ENCODE peak calls at places on chromosomes 4 and X, in five cellular contexts. One of them, this sample, is unnamed.
A peak's percentile ranks its signal among the peaks of the same experiment; 100 is the strongest.

GRCh38 chrX:87663421-87663820 is 145.8 kb downstream of the KLHL4 start:
- DNase-seq in activated T-helper 1 cell treated with Interleukin-2 at 50 U/mL for 16 hours: no peak
- DNase-seq in cardiac muscle cell: peak; percentile 7
- DNase-seq in activated CD8-positive, alpha-beta T cell treated with anti-CD3 and anti-CD28 coated beads, Interleukin-2, amount 10 ng/mL, durations not matched to agents 7 days and 5 days: no peak
- DNase-seq in GM04504: no peak
- DNase-seq in this sample: no peak

GRCh38 chr4:78379991-78380739 is 171.4 kb upstream of the ANXA3 start:
- DNase-seq in activated T-helper 1 cell treated with Interleukin-2 at 50 U/mL for 16 hours: no peak
- DNase-seq in cardiac muscle cell: peak; percentile 70
- DNase-seq in activated CD8-positive, alpha-beta T cell treated with anti-CD3 and anti-CD28 coated beads, Interleukin-2, amount 10 ng/mL, durations not matched to agents 7 days and 5 days: no peak
- DNase-seq in GM04504: peak; percentile 37
- DNase-seq in this sample: no peak

GRCh38 chr4:88054909-88055308 is 47.5 kb downstream of the PKD2 start:
- DNase-seq in activated T-helper 1 cell treated with Interleukin-2 at 50 U/mL for 16 hours: no peak
- DNase-seq in cardiac muscle cell: peak; percentile 59
- DNase-seq in activated CD8-positive, alpha-beta T cell treated with anti-CD3 and anti-CD28 coated beads, Interleukin-2, amount 10 ng/mL, durations not matched to agents 7 days and 5 days: no peak
- DNase-seq in GM04504: no peak
- DNase-seq in this sample: no peak

GRCh38 chr4:145041378-145041777 is 56.6 kb downstream of the ANAPC10 start:
- DNase-seq in activated T-helper 1 cell treated with Interleukin-2 at 50 U/mL for 16 hours: no peak
- DNase-seq in cardiac muscle cell: peak; percentile 14
- DNase-seq in activated CD8-positive, alpha-beta T cell treated with anti-CD3 and anti-CD28 coated beads, Interleukin-2, amount 10 ng/mL, durations not matched to agents 7 days and 5 days: no peak
- DNase-seq in GM04504: no peak
- DNase-seq in this sample: no peak

GRCh38 chr4:151541438-151542071 is 132.6 kb downstream of the FHIP1A start:
- DNase-seq in activated T-helper 1 cell treated with Interleukin-2 at 50 U/mL for 16 hours: no peak
- DNase-seq in cardiac muscle cell: peak; percentile 65
- DNase-seq in activated CD8-positive, alpha-beta T cell treated with anti-CD3 and anti-CD28 coated beads, Interleukin-2, amount 10 ng/mL, durations not matched to agents 7 days and 5 days: no peak
- DNase-seq in GM04504: peak; percentile 56
- DNase-seq in this sample: no peak

GRCh38 chr4:2741626-2742025 is 14.5 kb downstream of the TNIP2 start:
- DNase-seq in activated T-helper 1 cell treated with Interleukin-2 at 50 U/mL for 16 hours: no peak
- DNase-seq in cardiac muscle cell: no peak
- DNase-seq in activated CD8-positive, alpha-beta T cell treated with anti-CD3 and anti-CD28 coated beads, Interleukin-2, amount 10 ng/mL, durations not matched to agents 7 days and 5 days: no peak
- DNase-seq in GM04504: no peak
- DNase-seq in this sample: no peak

GRCh38 chr4:124936427-124936826 is 223.9 kb upstream of the ANKRD50 start:
- DNase-seq in activated T-helper 1 cell treated with Interleukin-2 at 50 U/mL for 16 hours: no peak
- DNase-seq in cardiac muscle cell: peak; percentile 83
- DNase-seq in activated CD8-positive, alpha-beta T cell treated with anti-CD3 and anti-CD28 coated beads, Interleukin-2, amount 10 ng/mL, durations not matched to agents 7 days and 5 days: no peak
- DNase-seq in GM04504: peak; percentile 56
- DNase-seq in this sample: no peak

GRCh38 chr4:119525005-119525749 is 103.4 kb downstream of the PDE5A start:
- DNase-seq in activated T-helper 1 cell treated with Interleukin-2 at 50 U/mL for 16 hours: no peak
- DNase-seq in cardiac muscle cell: peak; percentile 77
- DNase-seq in activated CD8-positive, alpha-beta T cell treated with anti-CD3 and anti-CD28 coated beads, Interleukin-2, amount 10 ng/mL, durations not matched to agents 7 days and 5 days: no peak
- DNase-seq in GM04504: peak; percentile 38
- DNase-seq in this sample: no peak

GRCh38 chr4:100995671-100996070 is 351.7 kb downstream of the PPP3CA start:
- DNase-seq in activated T-helper 1 cell treated with Interleukin-2 at 50 U/mL for 16 hours: no peak
- DNase-seq in cardiac muscle cell: no peak
- DNase-seq in activated CD8-positive, alpha-beta T cell treated with anti-CD3 and anti-CD28 coated beads, Interleukin-2, amount 10 ng/mL, durations not matched to agents 7 days and 5 days: no peak
- DNase-seq in GM04504: no peak
- DNase-seq in this sample: no peak

GRCh38 chrX:40109288-40110008 is 11.7 kb upstream of the BCOR start:
- DNase-seq in activated T-helper 1 cell treated with Interleukin-2 at 50 U/mL for 16 hours: no peak
- DNase-seq in cardiac muscle cell: peak; percentile 73
- DNase-seq in activated CD8-positive, alpha-beta T cell treated with anti-CD3 and anti-CD28 coated beads, Interleukin-2, amount 10 ng/mL, durations not matched to agents 7 days and 5 days: peak; percentile 39
- DNase-seq in GM04504: no peak
- DNase-seq in this sample: peak; percentile 68

GRCh38 chr4:123102897-123103489 is 180.6 kb upstream of the NUDT6 start:
- DNase-seq in activated T-helper 1 cell treated with Interleukin-2 at 50 U/mL for 16 hours: no peak
- DNase-seq in cardiac muscle cell: peak; percentile 79
- DNase-seq in activated CD8-positive, alpha-beta T cell treated with anti-CD3 and anti-CD28 coated beads, Interleukin-2, amount 10 ng/mL, durations not matched to agents 7 days and 5 days: no peak
- DNase-seq in GM04504: peak; percentile 28
- DNase-seq in this sample: no peak

GRCh38 chrX:13051529-13052172 is 7.2 kb upstream of the FAM9C start:
- DNase-seq in activated T-helper 1 cell treated with Interleukin-2 at 50 U/mL for 16 hours: peak; percentile 22
- DNase-seq in cardiac muscle cell: peak; percentile 57
- DNase-seq in activated CD8-positive, alpha-beta T cell treated with anti-CD3 and anti-CD28 coated beads, Interleukin-2, amount 10 ng/mL, durations not matched to agents 7 days and 5 days: peak; percentile 25
- DNase-seq in GM04504: no peak
- DNase-seq in this sample: peak; percentile 43

GRCh38 chrX:63128509-63128908 is 222.6 kb downstream of the SPIN4 start:
- DNase-seq in activated T-helper 1 cell treated with Interleukin-2 at 50 U/mL for 16 hours: no peak
- DNase-seq in cardiac muscle cell: peak; percentile 0
- DNase-seq in activated CD8-positive, alpha-beta T cell treated with anti-CD3 and anti-CD28 coated beads, Interleukin-2, amount 10 ng/mL, durations not matched to agents 7 days and 5 days: no peak
- DNase-seq in GM04504: peak; percentile 0
- DNase-seq in this sample: peak; percentile 52

GRCh38 chr4:7886250-7886973 is 53.2 kb downstream of the AFAP1 start:
- DNase-seq in activated T-helper 1 cell treated with Interleukin-2 at 50 U/mL for 16 hours: no peak
- DNase-seq in cardiac muscle cell: peak; percentile 27
- DNase-seq in activated CD8-positive, alpha-beta T cell treated with anti-CD3 and anti-CD28 coated beads, Interleukin-2, amount 10 ng/mL, durations not matched to agents 7 days and 5 days: no peak
- DNase-seq in GM04504: no peak
- DNase-seq in this sample: no peak

GRCh38 chr4:188596027-188596426 is 456.8 kb downstream of the TRIML1 start:
- DNase-seq in activated T-helper 1 cell treated with Interleukin-2 at 50 U/mL for 16 hours: no peak
- DNase-seq in cardiac muscle cell: peak; percentile 18
- DNase-seq in activated CD8-positive, alpha-beta T cell treated with anti-CD3 and anti-CD28 coated beads, Interleukin-2, amount 10 ng/mL, durations not matched to agents 7 days and 5 days: no peak
- DNase-seq in GM04504: no peak
- DNase-seq in this sample: no peak

GRCh38 chrX:77160301-77160700 is 286.9 kb upstream of the FGF16 start:
- DNase-seq in activated T-helper 1 cell treated with Interleukin-2 at 50 U/mL for 16 hours: no peak
- DNase-seq in cardiac muscle cell: no peak
- DNase-seq in activated CD8-positive, alpha-beta T cell treated with anti-CD3 and anti-CD28 coated beads, Interleukin-2, amount 10 ng/mL, durations not matched to agents 7 days and 5 days: peak; percentile 23
- DNase-seq in GM04504: no peak
- DNase-seq in this sample: peak; percentile 8

GRCh38 chr4:138677651-138678202 is 337.9 kb upstream of the NOCT start:
- DNase-seq in activated T-helper 1 cell treated with Interleukin-2 at 50 U/mL for 16 hours: no peak
- DNase-seq in cardiac muscle cell: no peak
- DNase-seq in activated CD8-positive, alpha-beta T cell treated with anti-CD3 and anti-CD28 coated beads, Interleukin-2, amount 10 ng/mL, durations not matched to agents 7 days and 5 days: no peak
- DNase-seq in GM04504: no peak
- DNase-seq in this sample: no peak

GRCh38 chr4:186132577-186133277 is 28.2 kb downstream of the FAM149A start:
- DNase-seq in activated T-helper 1 cell treated with Interleukin-2 at 50 U/mL for 16 hours: no peak
- DNase-seq in cardiac muscle cell: peak; percentile 60
- DNase-seq in activated CD8-positive, alpha-beta T cell treated with anti-CD3 and anti-CD28 coated beads, Interleukin-2, amount 10 ng/mL, durations not matched to agents 7 days and 5 days: no peak
- DNase-seq in GM04504: no peak
- DNase-seq in this sample: no peak

GRCh38 chrX:65581661-65582339 is 47.2 kb upstream of the LAS1L start:
- DNase-seq in activated T-helper 1 cell treated with Interleukin-2 at 50 U/mL for 16 hours: peak; percentile 34
- DNase-seq in cardiac muscle cell: peak; percentile 74
- DNase-seq in activated CD8-positive, alpha-beta T cell treated with anti-CD3 and anti-CD28 coated beads, Interleukin-2, amount 10 ng/mL, durations not matched to agents 7 days and 5 days: peak; percentile 65
- DNase-seq in GM04504: peak; percentile 42
- DNase-seq in this sample: peak; percentile 69

GRCh38 chr4:15294202-15294601 is 133.6 kb upstream of the C1QTNF7 start:
- DNase-seq in activated T-helper 1 cell treated with Interleukin-2 at 50 U/mL for 16 hours: no peak
- DNase-seq in cardiac muscle cell: no peak
- DNase-seq in activated CD8-positive, alpha-beta T cell treated with anti-CD3 and anti-CD28 coated beads, Interleukin-2, amount 10 ng/mL, durations not matched to agents 7 days and 5 days: no peak
- DNase-seq in GM04504: no peak
- DNase-seq in this sample: no peak

GRCh38 chr4:122747883-122748282 is 15.4 kb downstream of the BBS12 start:
- DNase-seq in activated T-helper 1 cell treated with Interleukin-2 at 50 U/mL for 16 hours: no peak
- DNase-seq in cardiac muscle cell: peak; percentile 71
- DNase-seq in activated CD8-positive, alpha-beta T cell treated with anti-CD3 and anti-CD28 coated beads, Interleukin-2, amount 10 ng/mL, durations not matched to agents 7 days and 5 days: no peak
- DNase-seq in GM04504: no peak
- DNase-seq in this sample: no peak

GRCh38 chrX:134619838-134620237 is 38.4 kb downstream of the PLAC1 start:
- DNase-seq in activated T-helper 1 cell treated with Interleukin-2 at 50 U/mL for 16 hours: no peak
- DNase-seq in cardiac muscle cell: no peak
- DNase-seq in activated CD8-positive, alpha-beta T cell treated with anti-CD3 and anti-CD28 coated beads, Interleukin-2, amount 10 ng/mL, durations not matched to agents 7 days and 5 days: no peak
- DNase-seq in GM04504: no peak
- DNase-seq in this sample: no peak